ENCODE peak calls at places on chromosomes 13 and 19, in nine cellular contexts. One of them, this sample, is unnamed.

GRCh38 chr13:80132741-80133601 is 208.0 kb downstream of the SPRY2 start:
- DNase-seq in stimulated activated CD4-positive, alpha-beta T cell treated with anti-CD3 and anti-CD28 coated beads, Interleukin-1b, Interleukin-23, amount 100 ng/mL, for 1 hour: no peak
- DNase-seq in left lung: no peak
- DNase-seq in KBM-7: no peak
- DNase-seq in effector CD4-positive, alpha-beta T cell: no peak
- DNase-seq in astrocyte of the spinal cord: peak; percentile 62
- DNase-seq in neural crest cell: peak; percentile 23
- DNase-seq in RPMI7951: peak; percentile 74
- DNase-seq in WTC11: no peak
- DNase-seq in this sample: peak; percentile 65

GRCh38 chr13:36848228-36848982 is 29.4 kb downstream of the RFXAP start:
- DNase-seq in stimulated activated CD4-positive, alpha-beta T cell treated with anti-CD3 and anti-CD28 coated beads, Interleukin-1b, Interleukin-23, amount 100 ng/mL, for 1 hour: no peak
- DNase-seq in left lung: no peak
- DNase-seq in KBM-7: peak; percentile 29
- DNase-seq in effector CD4-positive, alpha-beta T cell: no peak
- DNase-seq in astrocyte of the spinal cord: no peak
- DNase-seq in neural crest cell: no peak
- DNase-seq in RPMI7951: peak; percentile 39
- DNase-seq in WTC11: peak; percentile 29
- DNase-seq in this sample: peak; percentile 43

GRCh38 chr19:42255766-42256750 is 1.1 kb upstream of the ERF start:
- DNase-seq in stimulated activated CD4-positive, alpha-beta T cell treated with anti-CD3 and anti-CD28 coated beads, Interleukin-1b, Interleukin-23, amount 100 ng/mL, for 1 hour: no peak
- DNase-seq in left lung: no peak
- DNase-seq in KBM-7: peak; percentile 27
- DNase-seq in effector CD4-positive, alpha-beta T cell: no peak
- DNase-seq in astrocyte of the spinal cord: peak; percentile 54
- DNase-seq in neural crest cell: peak; percentile 49
- DNase-seq in RPMI7951: peak; percentile 67
- DNase-seq in WTC11: no peak
- DNase-seq in this sample: peak; percentile 87

GRCh38 chr13:77994166-77994565 is 75.5 kb upstream of the EDNRB start:
- DNase-seq in stimulated activated CD4-positive, alpha-beta T cell treated with anti-CD3 and anti-CD28 coated beads, Interleukin-1b, Interleukin-23, amount 100 ng/mL, for 1 hour: no peak
- DNase-seq in left lung: no peak
- DNase-seq in KBM-7: no peak
- DNase-seq in effector CD4-positive, alpha-beta T cell: no peak
- DNase-seq in astrocyte of the spinal cord: no peak
- DNase-seq in neural crest cell: no peak
- DNase-seq in RPMI7951: no peak
- DNase-seq in WTC11: no peak
- DNase-seq in this sample: no peak

GRCh38 chr13:79688741-79689140 is 207.8 kb downstream of the NDFIP2 start:
- DNase-seq in stimulated activated CD4-positive, alpha-beta T cell treated with anti-CD3 and anti-CD28 coated beads, Interleukin-1b, Interleukin-23, amount 100 ng/mL, for 1 hour: no peak
- DNase-seq in left lung: no peak
- DNase-seq in KBM-7: no peak
- DNase-seq in effector CD4-positive, alpha-beta T cell: no peak
- DNase-seq in astrocyte of the spinal cord: no peak
- DNase-seq in neural crest cell: no peak
- DNase-seq in RPMI7951: no peak
- DNase-seq in WTC11: no peak
- DNase-seq in this sample: no peak

GRCh38 chr19:52277471-52277870 is 8.1 kb downstream of the ZNF766 start:
- DNase-seq in stimulated activated CD4-positive, alpha-beta T cell treated with anti-CD3 and anti-CD28 coated beads, Interleukin-1b, Interleukin-23, amount 100 ng/mL, for 1 hour: no peak
- DNase-seq in left lung: no peak
- DNase-seq in KBM-7: no peak
- DNase-seq in effector CD4-positive, alpha-beta T cell: no peak
- DNase-seq in astrocyte of the spinal cord: no peak
- DNase-seq in neural crest cell: no peak
- DNase-seq in RPMI7951: no peak
- DNase-seq in WTC11: no peak
- DNase-seq in this sample: no peak

GRCh38 chr13:109867766-109868165 is 81.4 kb upstream of the IRS2 start:
- DNase-seq in stimulated activated CD4-positive, alpha-beta T cell treated with anti-CD3 and anti-CD28 coated beads, Interleukin-1b, Interleukin-23, amount 100 ng/mL, for 1 hour: no peak
- DNase-seq in left lung: no peak
- DNase-seq in KBM-7: no peak
- DNase-seq in effector CD4-positive, alpha-beta T cell: no peak
- DNase-seq in astrocyte of the spinal cord: no peak
- DNase-seq in neural crest cell: no peak
- DNase-seq in RPMI7951: no peak
- DNase-seq in WTC11: no peak
- DNase-seq in this sample: no peak

GRCh38 chr13:50844181-50844875 is 836 bp upstream of the DLEU7 start:
- DNase-seq in stimulated activated CD4-positive, alpha-beta T cell treated with anti-CD3 and anti-CD28 coated beads, Interleukin-1b, Interleukin-23, amount 100 ng/mL, for 1 hour: no peak
- DNase-seq in left lung: no peak
- DNase-seq in KBM-7: no peak
- DNase-seq in effector CD4-positive, alpha-beta T cell: no peak
- DNase-seq in astrocyte of the spinal cord: no peak
- DNase-seq in neural crest cell: no peak
- DNase-seq in RPMI7951: no peak
- DNase-seq in WTC11: no peak
- DNase-seq in this sample: no peak

GRCh38 chr19:35755550-35756371 is 1.1 kb downstream of the HSPB6 start:
- DNase-seq in stimulated activated CD4-positive, alpha-beta T cell treated with anti-CD3 and anti-CD28 coated beads, Interleukin-1b, Interleukin-23, amount 100 ng/mL, for 1 hour: peak; percentile 32
- DNase-seq in left lung: peak; percentile 84
- DNase-seq in KBM-7: no peak
- DNase-seq in effector CD4-positive, alpha-beta T cell: no peak
- DNase-seq in astrocyte of the spinal cord: peak; percentile 38
- DNase-seq in neural crest cell: no peak
- DNase-seq in RPMI7951: no peak
- DNase-seq in WTC11: peak; percentile 15
- DNase-seq in this sample: no peak

GRCh38 chr13:111243981-111244380 is 76.5 kb upstream of the TEX29 start:
- DNase-seq in stimulated activated CD4-positive, alpha-beta T cell treated with anti-CD3 and anti-CD28 coated beads, Interleukin-1b, Interleukin-23, amount 100 ng/mL, for 1 hour: no peak
- DNase-seq in left lung: no peak
- DNase-seq in KBM-7: no peak
- DNase-seq in effector CD4-positive, alpha-beta T cell: no peak
- DNase-seq in astrocyte of the spinal cord: no peak
- DNase-seq in neural crest cell: no peak
- DNase-seq in RPMI7951: no peak
- DNase-seq in WTC11: no peak
- DNase-seq in this sample: no peak

GRCh38 chr19:4911314-4911713 is 2.0 kb downstream of the UHRF1 start:
- DNase-seq in stimulated activated CD4-positive, alpha-beta T cell treated with anti-CD3 and anti-CD28 coated beads, Interleukin-1b, Interleukin-23, amount 100 ng/mL, for 1 hour: no peak
- DNase-seq in left lung: no peak
- DNase-seq in KBM-7: no peak
- DNase-seq in effector CD4-positive, alpha-beta T cell: no peak
- DNase-seq in astrocyte of the spinal cord: no peak
- DNase-seq in neural crest cell: no peak
- DNase-seq in RPMI7951: peak; percentile 20
- DNase-seq in WTC11: no peak
- DNase-seq in this sample: no peak

GRCh38 chr19:51091126-51091525 is 8.4 kb upstream of the KLK14 start:
- DNase-seq in stimulated activated CD4-positive, alpha-beta T cell treated with anti-CD3 and anti-CD28 coated beads, Interleukin-1b, Interleukin-23, amount 100 ng/mL, for 1 hour: no peak
- DNase-seq in left lung: no peak
- DNase-seq in KBM-7: no peak
- DNase-seq in effector CD4-positive, alpha-beta T cell: no peak
- DNase-seq in astrocyte of the spinal cord: no peak
- DNase-seq in neural crest cell: no peak
- DNase-seq in RPMI7951: no peak
- DNase-seq in WTC11: no peak
- DNase-seq in this sample: no peak

GRCh38 chr13:48828962-48829405 is 146.7 kb upstream of the FNDC3A start:
- DNase-seq in stimulated activated CD4-positive, alpha-beta T cell treated with anti-CD3 and anti-CD28 coated beads, Interleukin-1b, Interleukin-23, amount 100 ng/mL, for 1 hour: no peak
- DNase-seq in left lung: no peak
- DNase-seq in KBM-7: no peak
- DNase-seq in effector CD4-positive, alpha-beta T cell: no peak
- DNase-seq in astrocyte of the spinal cord: no peak
- DNase-seq in neural crest cell: no peak
- DNase-seq in RPMI7951: peak; percentile 47
- DNase-seq in WTC11: no peak
- DNase-seq in this sample: peak; percentile 79

GRCh38 chr13:41694902-41695301 is 237.6 kb downstream of the RGCC start:
- DNase-seq in stimulated activated CD4-positive, alpha-beta T cell treated with anti-CD3 and anti-CD28 coated beads, Interleukin-1b, Interleukin-23, amount 100 ng/mL, for 1 hour: no peak
- DNase-seq in left lung: no peak
- DNase-seq in KBM-7: peak; percentile 58
- DNase-seq in effector CD4-positive, alpha-beta T cell: no peak
- DNase-seq in astrocyte of the spinal cord: peak; percentile 97
- DNase-seq in neural crest cell: no peak
- DNase-seq in RPMI7951: peak; percentile 91
- DNase-seq in WTC11: no peak
- DNase-seq in this sample: no peak

GRCh38 chr13:101698400-101698799 is 245.9 kb downstream of the ITGBL1 start:
- DNase-seq in stimulated activated CD4-positive, alpha-beta T cell treated with anti-CD3 and anti-CD28 coated beads, Interleukin-1b, Interleukin-23, amount 100 ng/mL, for 1 hour: no peak
- DNase-seq in left lung: no peak
- DNase-seq in KBM-7: no peak
- DNase-seq in effector CD4-positive, alpha-beta T cell: no peak
- DNase-seq in astrocyte of the spinal cord: no peak
- DNase-seq in neural crest cell: no peak
- DNase-seq in RPMI7951: peak; percentile 13
- DNase-seq in WTC11: no peak
- DNase-seq in this sample: no peak

GRCh38 chr13:71979616-71980015 is 112.6 kb upstream of the DACH1 start:
- DNase-seq in stimulated activated CD4-positive, alpha-beta T cell treated with anti-CD3 and anti-CD28 coated beads, Interleukin-1b, Interleukin-23, amount 100 ng/mL, for 1 hour: no peak
- DNase-seq in left lung: no peak
- DNase-seq in KBM-7: no peak
- DNase-seq in effector CD4-positive, alpha-beta T cell: no peak
- DNase-seq in astrocyte of the spinal cord: peak; percentile 5
- DNase-seq in neural crest cell: no peak
- DNase-seq in RPMI7951: no peak
- DNase-seq in WTC11: peak; percentile 22
- DNase-seq in this sample: peak; percentile 67

GRCh38 chr19:40600086-40600917 is 867 bp upstream of the LTBP4 start:
- DNase-seq in stimulated activated CD4-positive, alpha-beta T cell treated with anti-CD3 and anti-CD28 coated beads, Interleukin-1b, Interleukin-23, amount 100 ng/mL, for 1 hour: no peak
- DNase-seq in left lung: peak; percentile 82
- DNase-seq in KBM-7: peak; percentile 34
- DNase-seq in effector CD4-positive, alpha-beta T cell: no peak
- DNase-seq in astrocyte of the spinal cord: no peak
- DNase-seq in neural crest cell: no peak
- DNase-seq in RPMI7951: no peak
- DNase-seq in WTC11: no peak
- DNase-seq in this sample: no peak

GRCh38 chr19:14150041-14150769 is 13.8 kb upstream of the ASF1B start:
- DNase-seq in stimulated activated CD4-positive, alpha-beta T cell treated with anti-CD3 and anti-CD28 coated beads, Interleukin-1b, Interleukin-23, amount 100 ng/mL, for 1 hour: no peak
- DNase-seq in left lung: peak; percentile 61
- DNase-seq in KBM-7: no peak
- DNase-seq in effector CD4-positive, alpha-beta T cell: no peak
- DNase-seq in astrocyte of the spinal cord: no peak
- DNase-seq in neural crest cell: no peak
- DNase-seq in RPMI7951: no peak
- DNase-seq in WTC11: no peak
- DNase-seq in this sample: no peak

GRCh38 chr13:101989798-101990350 is 412.0 kb downstream of the FGF14 start:
- DNase-seq in stimulated activated CD4-positive, alpha-beta T cell treated with anti-CD3 and anti-CD28 coated beads, Interleukin-1b, Interleukin-23, amount 100 ng/mL, for 1 hour: no peak
- DNase-seq in left lung: no peak
- DNase-seq in KBM-7: no peak
- DNase-seq in effector CD4-positive, alpha-beta T cell: no peak
- DNase-seq in astrocyte of the spinal cord: no peak
- DNase-seq in neural crest cell: no peak
- DNase-seq in RPMI7951: no peak
- DNase-seq in WTC11: no peak
- DNase-seq in this sample: no peak

GRCh38 chr13:40589285-40590109 is 76.9 kb downstream of the FOXO1 start:
- DNase-seq in stimulated activated CD4-positive, alpha-beta T cell treated with anti-CD3 and anti-CD28 coated beads, Interleukin-1b, Interleukin-23, amount 100 ng/mL, for 1 hour: no peak
- DNase-seq in left lung: no peak
- DNase-seq in KBM-7: peak; percentile 92
- DNase-seq in effector CD4-positive, alpha-beta T cell: no peak
- DNase-seq in astrocyte of the spinal cord: peak; percentile 54
- DNase-seq in neural crest cell: no peak
- DNase-seq in RPMI7951: peak; percentile 78
- DNase-seq in WTC11: no peak
- DNase-seq in this sample: no peak

GRCh38 chr19:13978306-13978705 is 26.0 kb downstream of the DCAF15 start:
- DNase-seq in stimulated activated CD4-positive, alpha-beta T cell treated with anti-CD3 and anti-CD28 coated beads, Interleukin-1b, Interleukin-23, amount 100 ng/mL, for 1 hour: no peak
- DNase-seq in left lung: peak; percentile 91
- DNase-seq in KBM-7: no peak
- DNase-seq in effector CD4-positive, alpha-beta T cell: no peak
- DNase-seq in astrocyte of the spinal cord: peak; percentile 26
- DNase-seq in neural crest cell: peak; percentile 67
- DNase-seq in RPMI7951: peak; percentile 17
- DNase-seq in WTC11: peak; percentile 99
- DNase-seq in this sample: peak; percentile 98

GRCh38 chr19:34974631-34975030 is 10.6 kb upstream of the ZNF792 start:
- DNase-seq in stimulated activated CD4-positive, alpha-beta T cell treated with anti-CD3 and anti-CD28 coated beads, Interleukin-1b, Interleukin-23, amount 100 ng/mL, for 1 hour: no peak
- DNase-seq in left lung: no peak
- DNase-seq in KBM-7: no peak
- DNase-seq in effector CD4-positive, alpha-beta T cell: no peak
- DNase-seq in astrocyte of the spinal cord: no peak
- DNase-seq in neural crest cell: no peak
- DNase-seq in RPMI7951: no peak
- DNase-seq in WTC11: no peak
- DNase-seq in this sample: no peak

GRCh38 chr13:30145709-30146367 is 161.5 kb downstream of the KATNAL1 start:
- DNase-seq in stimulated activated CD4-positive, alpha-beta T cell treated with anti-CD3 and anti-CD28 coated beads, Interleukin-1b, Interleukin-23, amount 100 ng/mL, for 1 hour: no peak
- DNase-seq in left lung: no peak
- DNase-seq in KBM-7: no peak
- DNase-seq in effector CD4-positive, alpha-beta T cell: no peak
- DNase-seq in astrocyte of the spinal cord: no peak
- DNase-seq in neural crest cell: no peak
- DNase-seq in RPMI7951: no peak
- DNase-seq in WTC11: no peak
- DNase-seq in this sample: no peak

GRCh38 chr19:18645035-18645511 is 8.2 kb downstream of the KLHL26 start:
- DNase-seq in stimulated activated CD4-positive, alpha-beta T cell treated with anti-CD3 and anti-CD28 coated beads, Interleukin-1b, Interleukin-23, amount 100 ng/mL, for 1 hour: no peak
- DNase-seq in left lung: no peak
- DNase-seq in KBM-7: no peak
- DNase-seq in effector CD4-positive, alpha-beta T cell: no peak
- DNase-seq in astrocyte of the spinal cord: no peak
- DNase-seq in neural crest cell: no peak
- DNase-seq in RPMI7951: no peak
- DNase-seq in WTC11: no peak
- DNase-seq in this sample: no peak

GRCh38 chr19:13033819-13034611 is 38.7 kb downstream of the NFIX start:
- DNase-seq in stimulated activated CD4-positive, alpha-beta T cell treated with anti-CD3 and anti-CD28 coated beads, Interleukin-1b, Interleukin-23, amount 100 ng/mL, for 1 hour: peak; percentile 33
- DNase-seq in left lung: peak; percentile 83
- DNase-seq in KBM-7: peak; percentile 63
- DNase-seq in effector CD4-positive, alpha-beta T cell: peak; percentile 19
- DNase-seq in astrocyte of the spinal cord: peak; percentile 56
- DNase-seq in neural crest cell: peak; percentile 48
- DNase-seq in RPMI7951: peak; percentile 56
- DNase-seq in WTC11: peak; percentile 85
- DNase-seq in this sample: peak; percentile 77

GRCh38 chr13:41028051-41028450 is 8.9 kb upstream of the ELF1 start:
- DNase-seq in stimulated activated CD4-positive, alpha-beta T cell treated with anti-CD3 and anti-CD28 coated beads, Interleukin-1b, Interleukin-23, amount 100 ng/mL, for 1 hour: no peak
- DNase-seq in left lung: no peak
- DNase-seq in KBM-7: no peak
- DNase-seq in effector CD4-positive, alpha-beta T cell: no peak
- DNase-seq in astrocyte of the spinal cord: no peak
- DNase-seq in neural crest cell: no peak
- DNase-seq in RPMI7951: peak; percentile 54
- DNase-seq in WTC11: no peak
- DNase-seq in this sample: no peak

GRCh38 chr19:6672693-6673290 is 2.8 kb upstream of the TNFSF14 start:
- DNase-seq in stimulated activated CD4-positive, alpha-beta T cell treated with anti-CD3 and anti-CD28 coated beads, Interleukin-1b, Interleukin-23, amount 100 ng/mL, for 1 hour: no peak
- DNase-seq in left lung: no peak
- DNase-seq in KBM-7: no peak
- DNase-seq in effector CD4-positive, alpha-beta T cell: no peak
- DNase-seq in astrocyte of the spinal cord: no peak
- DNase-seq in neural crest cell: no peak
- DNase-seq in RPMI7951: no peak
- DNase-seq in WTC11: no peak
- DNase-seq in this sample: no peak

GRCh38 chr13:36559388-36559787 is 114.4 kb upstream of the SERTM1 start:
- DNase-seq in stimulated activated CD4-positive, alpha-beta T cell treated with anti-CD3 and anti-CD28 coated beads, Interleukin-1b, Interleukin-23, amount 100 ng/mL, for 1 hour: no peak
- DNase-seq in left lung: no peak
- DNase-seq in KBM-7: no peak
- DNase-seq in effector CD4-positive, alpha-beta T cell: no peak
- DNase-seq in astrocyte of the spinal cord: no peak
- DNase-seq in neural crest cell: no peak
- DNase-seq in RPMI7951: no peak
- DNase-seq in WTC11: no peak
- DNase-seq in this sample: no peak

GRCh38 chr13:46983881-46984280 is 87.0 kb upstream of the HTR2A start:
- DNase-seq in stimulated activated CD4-positive, alpha-beta T cell treated with anti-CD3 and anti-CD28 coated beads, Interleukin-1b, Interleukin-23, amount 100 ng/mL, for 1 hour: no peak
- DNase-seq in left lung: no peak
- DNase-seq in KBM-7: no peak
- DNase-seq in effector CD4-positive, alpha-beta T cell: no peak
- DNase-seq in astrocyte of the spinal cord: peak; percentile 44
- DNase-seq in neural crest cell: no peak
- DNase-seq in RPMI7951: peak; percentile 22
- DNase-seq in WTC11: no peak
- DNase-seq in this sample: no peak

GRCh38 chr13:50162001-50162400 is 146.8 kb downstream of the KCNRG start:
- DNase-seq in stimulated activated CD4-positive, alpha-beta T cell treated with anti-CD3 and anti-CD28 coated beads, Interleukin-1b, Interleukin-23, amount 100 ng/mL, for 1 hour: no peak
- DNase-seq in left lung: no peak
- DNase-seq in KBM-7: no peak
- DNase-seq in effector CD4-positive, alpha-beta T cell: no peak
- DNase-seq in astrocyte of the spinal cord: no peak
- DNase-seq in neural crest cell: no peak
- DNase-seq in RPMI7951: no peak
- DNase-seq in WTC11: no peak
- DNase-seq in this sample: peak; percentile 14